ENCODE peak calls at places on chromosome 10, in five cellular contexts. C is H1, G is NT2/D1, N is GM12878, L is HepG2. A is an unnamed sample.

GRCh38 chr10:112182808-112183328 is 697 bp downstream of the GPAM start:
- DNase-seq in C (no peak), G (no peak), N (no peak), L (no peak), A (no peak)

GRCh38 chr10:12140038-12140437 is 10.6 kb downstream of the SEC61A2 start:
- DNase-seq in C (no peak), G (no peak), N (no peak), L (no peak), A (no peak)

GRCh38 chr10:91167406-91167805 is 53.1 kb upstream of the PCGF5 start:
- DNase-seq in C (no peak), G (no peak), N (no peak), L (no peak), A (no peak)

GRCh38 chr10:75102830-75103673 is 8.4 kb upstream of the SAMD8 start:
- DNase-seq in C (no peak), G (no peak), N (no peak), L (no peak), A (no peak)

GRCh38 chr10:15703167-15703880 is 16.4 kb downstream of the ITGA8 start:
- DNase-seq in C (no peak), G (no peak), N (no peak), L (no peak), A (no peak)

GRCh38 chr10:31083765-31084184 is 52.1 kb upstream of the ZNF438 start:
- DNase-seq in C (peak; percentile 76), G (peak; percentile 28), N (peak; percentile 26), L (peak; percentile 20), A (peak; percentile 39)

GRCh38 chr10:78688945-78689935 is 379.5 kb upstream of the ZMIZ1 start:
- DNase-seq in C (no peak), G (no peak), N (no peak), L (no peak), A (no peak)

GRCh38 chr10:89563861-89564478 is 28.6 kb upstream of the SLC16A12 start:
- DNase-seq in C (no peak), G (no peak), N (peak; percentile 3), L (peak; percentile 32), A (peak; percentile 41)

GRCh38 chr10:43420369-43421200 is 11.6 kb upstream of the HNRNPF start:
- DNase-seq in C (peak; percentile 73), G (no peak), N (no peak), L (peak; percentile 96), A (peak; percentile 77)

GRCh38 chr10:69242844-69243212 is 22.7 kb downstream of the HKDC1 start:
- DNase-seq in C (no peak), G (no peak), N (no peak), L (no peak), A (no peak)

GRCh38 chr10:78859266-78859665 is 209.5 kb upstream of the ZMIZ1 start:
- DNase-seq in C (peak; percentile 19), G (no peak), N (no peak), L (no peak), A (no peak)

GRCh38 chr10:9437131-9437530 is 1382.6 kb downstream of the GATA3 start:
- DNase-seq in C (no peak), G (no peak), N (no peak), L (no peak), A (no peak)

GRCh38 chr10:106609867-106610266 is 554.6 kb downstream of the SORCS1 start:
- DNase-seq in C (no peak), G (no peak), N (no peak), L (no peak), A (peak; percentile 47)

GRCh38 chr10:20962165-20962564 is 65.1 kb upstream of the NEBL start:
- DNase-seq in C (no peak), G (no peak), N (no peak), L (no peak), A (no peak)

GRCh38 chr10:27625452-27626345 is 119.9 kb downstream of the MKX start:
- DNase-seq in C (peak; percentile 54), G (peak; percentile 11), N (no peak), L (no peak), A (no peak)

GRCh38 chr10:93222211-93222754 is 148.6 kb downstream of the CYP26A1 start:
- DNase-seq in C (no peak), G (no peak), N (no peak), L (no peak), A (no peak)
- TF ChIP-seq SUZ12 in C (no peak), G (no peak), N (no peak), L (no peak), A (no peak)

GRCh38 chr10:125514206-125515162 is 168.5 kb downstream of the TEX36 start:
- DNase-seq in C (no peak), G (no peak), N (no peak), L (no peak), A (no peak)
- TF ChIP-seq SUZ12 in C (no peak), G (no peak), N (no peak), L (no peak), A (no peak)

GRCh38 chr10:13382759-13383753 is 35.0 kb upstream of the SEPHS1 start:
- DNase-seq in C (no peak), G (no peak), N (no peak), L (no peak), A (no peak)
- TF ChIP-seq SUZ12 in C (peak; percentile 34), G (no peak), N (no peak), L (no peak), A (no peak)

DNA sequence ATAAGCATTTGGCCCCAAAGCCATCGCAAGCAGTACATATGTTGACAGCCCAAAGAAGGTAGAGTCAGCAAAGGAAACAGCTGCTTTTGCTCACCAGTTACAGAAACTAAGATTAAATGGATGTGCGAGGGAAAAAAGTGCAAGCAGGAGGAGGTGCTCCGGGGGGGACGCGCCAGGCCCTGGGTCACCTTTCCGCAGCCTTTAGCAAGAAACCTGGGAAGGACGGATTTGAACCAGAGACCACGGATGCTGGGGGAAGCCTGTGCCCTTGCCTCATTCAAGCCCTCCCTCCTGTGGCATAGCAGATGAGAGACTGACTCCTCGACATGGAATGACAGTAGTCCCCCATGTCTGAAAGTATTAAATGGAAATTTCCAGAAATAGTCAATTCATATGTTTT is 405.6 kb upstream of the PRKCQ start:
- DNase-seq in C (no peak), G (no peak), N (no peak), L (no peak), A (no peak)
- TF ChIP-seq SUZ12 in C (no peak), G (no peak), N (no peak), L (no peak), A (no peak)

GRCh38 chr10:71344916-71345557 is 26.0 kb downstream of the SLC29A3 start:
- DNase-seq in C (no peak), G (no peak), N (no peak), L (no peak), A (no peak)
- TF ChIP-seq SUZ12 in C (no peak), G (no peak), N (no peak), L (no peak), A (no peak)

DNA sequence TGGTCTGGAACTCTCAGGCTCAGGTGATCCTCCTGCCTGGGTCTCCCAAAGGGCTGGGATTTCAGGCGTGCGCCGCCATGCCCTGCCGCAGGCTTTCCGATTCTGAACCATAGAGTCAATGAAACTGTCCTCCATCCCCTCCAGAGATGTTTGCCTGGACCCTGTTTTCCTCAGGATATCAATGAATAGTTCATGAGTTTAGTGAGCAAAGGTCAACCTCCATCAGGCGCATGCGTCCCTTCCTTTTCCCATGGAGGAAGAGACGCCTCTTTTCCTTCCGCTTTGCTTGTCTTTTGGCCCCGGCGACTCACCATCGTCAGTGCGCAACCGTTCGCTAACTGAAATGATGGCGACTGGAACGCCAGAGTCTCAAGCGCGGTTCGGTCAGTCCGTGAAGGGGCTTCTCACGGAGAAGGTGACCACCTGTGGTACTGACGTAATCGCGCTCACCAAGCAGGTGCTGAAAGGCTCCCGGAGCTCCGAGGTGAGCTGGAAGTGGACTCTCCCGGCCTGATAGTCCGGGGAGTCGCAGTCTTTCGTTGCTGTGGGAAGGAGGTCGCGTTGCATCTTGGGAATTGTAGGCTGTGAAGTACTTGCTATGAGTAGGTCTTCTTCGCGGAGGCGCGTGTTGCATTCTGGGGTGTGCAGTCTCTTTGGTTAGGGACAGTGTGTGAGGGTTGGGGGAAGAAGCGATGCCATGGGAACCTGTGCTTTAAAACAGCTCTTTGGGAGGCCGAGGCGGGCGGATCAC is at the start of gene BORCS7:
- DNase-seq in C (peak; percentile 86), G (peak; percentile 91), N (peak; percentile 91), L (peak; percentile 97), A (peak; percentile 96)
- TF ChIP-seq SUZ12 in C (no peak), G (no peak), N (no peak), L (peak; percentile 59), A (peak; percentile 61)

DNA sequence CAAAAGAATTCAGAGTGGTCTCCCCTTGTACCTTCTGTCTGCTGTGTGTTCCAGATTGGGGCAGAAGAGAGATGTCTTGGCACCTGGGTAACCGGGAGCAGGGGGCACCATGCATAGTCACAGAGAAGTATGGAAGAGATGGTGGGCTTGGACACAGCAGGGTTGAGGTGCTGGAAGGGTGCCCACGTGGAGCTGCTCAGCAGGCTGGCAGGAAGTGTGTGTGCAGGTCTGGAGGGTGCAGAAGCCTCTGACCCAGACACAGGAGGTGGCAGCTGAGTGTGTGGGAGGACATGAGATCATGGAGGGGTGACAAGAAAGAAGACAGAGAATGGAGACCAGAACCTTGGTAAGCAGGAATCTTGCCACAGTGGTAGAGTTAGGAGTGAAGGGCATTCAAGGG is 42.3 kb upstream of the DUSP5 start:
- DNase-seq in C (no peak), G (no peak), N (no peak), L (no peak), A (no peak)
- TF ChIP-seq SUZ12 in C (no peak), G (no peak), N (no peak), L (no peak), A (no peak)

A was measured in HEK293T.